ENCODE peak calls at places on chromosomes 13 and 19, in ten cellular contexts. One of them, this sample, is unnamed.
A peak's percentile ranks its signal among the peaks of the same experiment; 100 is the strongest.

GRCh38 chr19:33406521-33407139 is 33.1 kb downstream of the CEBPG start:
- DNase-seq in activated CD8-positive, alpha-beta memory T cell treated with anti-CD3 and anti-CD28 coated beads for 4 hours: peak; percentile 30
- DNase-seq in T-helper 17 cell: peak; percentile 71
- DNase-seq in NCI-H446 treated with DMSO at 0.1 percent for 48 hours: no peak
- DNase-seq in fibroblast of gingiva: peak; percentile 33
- DNase-seq in mucosa of descending colon: peak; percentile 69
- DNase-seq in T1000: peak; percentile 54
- DNase-seq in cortex of kidney: no peak
- DNase-seq in RPMI7951: peak; percentile 38
- DNase-seq in NCI-H460: peak; percentile 47
- DNase-seq in this sample: peak; percentile 76

GRCh38 chr19:14337510-14337909 is 43.7 kb upstream of the ADGRE5 start:
- DNase-seq in activated CD8-positive, alpha-beta memory T cell treated with anti-CD3 and anti-CD28 coated beads for 4 hours: no peak
- DNase-seq in T-helper 17 cell: peak; percentile 43
- DNase-seq in NCI-H446 treated with DMSO at 0.1 percent for 48 hours: no peak
- DNase-seq in fibroblast of gingiva: no peak
- DNase-seq in mucosa of descending colon: peak; percentile 66
- DNase-seq in T1000: no peak
- DNase-seq in cortex of kidney: no peak
- DNase-seq in RPMI7951: peak; percentile 34
- DNase-seq in NCI-H460: peak; percentile 66
- DNase-seq in this sample: no peak

GRCh38 chr19:13979224-13979623 is 26.9 kb downstream of the RFX1 start:
- DNase-seq in activated CD8-positive, alpha-beta memory T cell treated with anti-CD3 and anti-CD28 coated beads for 4 hours: no peak
- DNase-seq in T-helper 17 cell: no peak
- DNase-seq in NCI-H446 treated with DMSO at 0.1 percent for 48 hours: no peak
- DNase-seq in fibroblast of gingiva: no peak
- DNase-seq in mucosa of descending colon: no peak
- DNase-seq in T1000: no peak
- DNase-seq in cortex of kidney: no peak
- DNase-seq in RPMI7951: no peak
- DNase-seq in NCI-H460: no peak
- DNase-seq in this sample: no peak

GRCh38 chr13:46728777-46729176 is 68.2 kb downstream of the ESD start:
- DNase-seq in activated CD8-positive, alpha-beta memory T cell treated with anti-CD3 and anti-CD28 coated beads for 4 hours: no peak
- DNase-seq in T-helper 17 cell: no peak
- DNase-seq in NCI-H446 treated with DMSO at 0.1 percent for 48 hours: no peak
- DNase-seq in fibroblast of gingiva: no peak
- DNase-seq in mucosa of descending colon: no peak
- DNase-seq in T1000: no peak
- DNase-seq in cortex of kidney: no peak
- DNase-seq in RPMI7951: peak; percentile 48
- DNase-seq in NCI-H460: peak; percentile 4
- DNase-seq in this sample: no peak

GRCh38 chr19:5083547-5083965 is 114.6 kb downstream of the KDM4B start:
- DNase-seq in activated CD8-positive, alpha-beta memory T cell treated with anti-CD3 and anti-CD28 coated beads for 4 hours: no peak
- DNase-seq in T-helper 17 cell: no peak
- DNase-seq in NCI-H446 treated with DMSO at 0.1 percent for 48 hours: no peak
- DNase-seq in fibroblast of gingiva: no peak
- DNase-seq in mucosa of descending colon: no peak
- DNase-seq in T1000: no peak
- DNase-seq in cortex of kidney: no peak
- DNase-seq in RPMI7951: no peak
- DNase-seq in NCI-H460: no peak
- DNase-seq in this sample: no peak

GRCh38 chr13:84844473-84844872 is 954.7 kb downstream of the SLITRK6 start:
- DNase-seq in activated CD8-positive, alpha-beta memory T cell treated with anti-CD3 and anti-CD28 coated beads for 4 hours: no peak
- DNase-seq in T-helper 17 cell: no peak
- DNase-seq in NCI-H446 treated with DMSO at 0.1 percent for 48 hours: no peak
- DNase-seq in fibroblast of gingiva: no peak
- DNase-seq in mucosa of descending colon: no peak
- DNase-seq in T1000: no peak
- DNase-seq in cortex of kidney: no peak
- DNase-seq in RPMI7951: peak; percentile 3
- DNase-seq in NCI-H460: peak; percentile 42
- DNase-seq in this sample: no peak

GRCh38 chr19:52896431-52897148 is 845 bp downstream of the ZNF320 start:
- DNase-seq in activated CD8-positive, alpha-beta memory T cell treated with anti-CD3 and anti-CD28 coated beads for 4 hours: no peak
- DNase-seq in T-helper 17 cell: no peak
- DNase-seq in NCI-H446 treated with DMSO at 0.1 percent for 48 hours: no peak
- DNase-seq in fibroblast of gingiva: no peak
- DNase-seq in mucosa of descending colon: peak; percentile 73
- DNase-seq in T1000: no peak
- DNase-seq in cortex of kidney: no peak
- DNase-seq in RPMI7951: peak; percentile 28
- DNase-seq in NCI-H460: no peak
- DNase-seq in this sample: no peak

GRCh38 chr19:4010808-4011110 is 3.2 kb downstream of the PIAS4 start:
- DNase-seq in activated CD8-positive, alpha-beta memory T cell treated with anti-CD3 and anti-CD28 coated beads for 4 hours: no peak
- DNase-seq in T-helper 17 cell: no peak
- DNase-seq in NCI-H446 treated with DMSO at 0.1 percent for 48 hours: no peak
- DNase-seq in fibroblast of gingiva: no peak
- DNase-seq in mucosa of descending colon: no peak
- DNase-seq in T1000: no peak
- DNase-seq in cortex of kidney: no peak
- DNase-seq in RPMI7951: no peak
- DNase-seq in NCI-H460: no peak
- DNase-seq in this sample: no peak

GRCh38 chr19:17331254-17331558 is 3.4 kb downstream of the ANO8 start:
- DNase-seq in activated CD8-positive, alpha-beta memory T cell treated with anti-CD3 and anti-CD28 coated beads for 4 hours: no peak
- DNase-seq in T-helper 17 cell: no peak
- DNase-seq in NCI-H446 treated with DMSO at 0.1 percent for 48 hours: no peak
- DNase-seq in fibroblast of gingiva: no peak
- DNase-seq in mucosa of descending colon: peak; percentile 50
- DNase-seq in T1000: no peak
- DNase-seq in cortex of kidney: no peak
- DNase-seq in RPMI7951: no peak
- DNase-seq in NCI-H460: no peak
- DNase-seq in this sample: no peak

GRCh38 chr19:47093254-47093653 is 20.3 kb downstream of the ZC3H4 start:
- DNase-seq in activated CD8-positive, alpha-beta memory T cell treated with anti-CD3 and anti-CD28 coated beads for 4 hours: no peak
- DNase-seq in T-helper 17 cell: no peak
- DNase-seq in NCI-H446 treated with DMSO at 0.1 percent for 48 hours: no peak
- DNase-seq in fibroblast of gingiva: peak; percentile 76
- DNase-seq in mucosa of descending colon: no peak
- DNase-seq in T1000: no peak
- DNase-seq in cortex of kidney: no peak
- DNase-seq in RPMI7951: no peak
- DNase-seq in NCI-H460: no peak
- DNase-seq in this sample: no peak

GRCh38 chr19:54470276-54470887 is 2.7 kb downstream of the CDC42EP5 start:
- DNase-seq in activated CD8-positive, alpha-beta memory T cell treated with anti-CD3 and anti-CD28 coated beads for 4 hours: no peak
- DNase-seq in T-helper 17 cell: no peak
- DNase-seq in NCI-H446 treated with DMSO at 0.1 percent for 48 hours: no peak
- DNase-seq in fibroblast of gingiva: no peak
- DNase-seq in mucosa of descending colon: peak; percentile 19
- DNase-seq in T1000: no peak
- DNase-seq in cortex of kidney: no peak
- DNase-seq in RPMI7951: no peak
- DNase-seq in NCI-H460: no peak
- DNase-seq in this sample: no peak

GRCh38 chr19:28492201-28492600 is 720.8 kb downstream of the UQCRFS1 start:
- DNase-seq in activated CD8-positive, alpha-beta memory T cell treated with anti-CD3 and anti-CD28 coated beads for 4 hours: no peak
- DNase-seq in T-helper 17 cell: no peak
- DNase-seq in NCI-H446 treated with DMSO at 0.1 percent for 48 hours: no peak
- DNase-seq in fibroblast of gingiva: no peak
- DNase-seq in mucosa of descending colon: no peak
- DNase-seq in T1000: no peak
- DNase-seq in cortex of kidney: no peak
- DNase-seq in RPMI7951: no peak
- DNase-seq in NCI-H460: no peak
- DNase-seq in this sample: no peak

GRCh38 chr13:113890758-113891480 is 27.0 kb upstream of the GAS6 start:
- DNase-seq in activated CD8-positive, alpha-beta memory T cell treated with anti-CD3 and anti-CD28 coated beads for 4 hours: no peak
- DNase-seq in T-helper 17 cell: no peak
- DNase-seq in NCI-H446 treated with DMSO at 0.1 percent for 48 hours: no peak
- DNase-seq in fibroblast of gingiva: no peak
- DNase-seq in mucosa of descending colon: no peak
- DNase-seq in T1000: no peak
- DNase-seq in cortex of kidney: no peak
- DNase-seq in RPMI7951: no peak
- DNase-seq in NCI-H460: no peak
- DNase-seq in this sample: no peak

GRCh38 chr19:13092608-13093260 is 9.9 kb downstream of the LYL1 start:
- DNase-seq in activated CD8-positive, alpha-beta memory T cell treated with anti-CD3 and anti-CD28 coated beads for 4 hours: no peak
- DNase-seq in T-helper 17 cell: no peak
- DNase-seq in NCI-H446 treated with DMSO at 0.1 percent for 48 hours: no peak
- DNase-seq in fibroblast of gingiva: peak; percentile 55
- DNase-seq in mucosa of descending colon: no peak
- DNase-seq in T1000: no peak
- DNase-seq in cortex of kidney: no peak
- DNase-seq in RPMI7951: peak; percentile 38
- DNase-seq in NCI-H460: no peak
- DNase-seq in this sample: no peak

GRCh38 chr13:42486711-42487198 is 87.2 kb upstream of the TNFSF11 start:
- DNase-seq in activated CD8-positive, alpha-beta memory T cell treated with anti-CD3 and anti-CD28 coated beads for 4 hours: no peak
- DNase-seq in T-helper 17 cell: no peak
- DNase-seq in NCI-H446 treated with DMSO at 0.1 percent for 48 hours: no peak
- DNase-seq in fibroblast of gingiva: peak; percentile 43
- DNase-seq in mucosa of descending colon: no peak
- DNase-seq in T1000: no peak
- DNase-seq in cortex of kidney: no peak
- DNase-seq in RPMI7951: peak; percentile 67
- DNase-seq in NCI-H460: no peak
- DNase-seq in this sample: no peak

GRCh38 chr13:93561553-93561952 is 334.9 kb downstream of the GPC6 start:
- DNase-seq in activated CD8-positive, alpha-beta memory T cell treated with anti-CD3 and anti-CD28 coated beads for 4 hours: no peak
- DNase-seq in T-helper 17 cell: no peak
- DNase-seq in NCI-H446 treated with DMSO at 0.1 percent for 48 hours: no peak
- DNase-seq in fibroblast of gingiva: no peak
- DNase-seq in mucosa of descending colon: no peak
- DNase-seq in T1000: no peak
- DNase-seq in cortex of kidney: no peak
- DNase-seq in RPMI7951: no peak
- DNase-seq in NCI-H460: no peak
- DNase-seq in this sample: no peak

GRCh38 chr13:114328034-114328433 is 13.7 kb downstream of the CHAMP1 start:
- DNase-seq in activated CD8-positive, alpha-beta memory T cell treated with anti-CD3 and anti-CD28 coated beads for 4 hours: no peak
- DNase-seq in T-helper 17 cell: no peak
- DNase-seq in NCI-H446 treated with DMSO at 0.1 percent for 48 hours: no peak
- DNase-seq in fibroblast of gingiva: no peak
- DNase-seq in mucosa of descending colon: no peak
- DNase-seq in T1000: no peak
- DNase-seq in cortex of kidney: no peak
- DNase-seq in RPMI7951: no peak
- DNase-seq in NCI-H460: no peak
- DNase-seq in this sample: no peak

GRCh38 chr19:1302534-1303239 is 17.0 kb downstream of the EFNA2 start:
- DNase-seq in activated CD8-positive, alpha-beta memory T cell treated with anti-CD3 and anti-CD28 coated beads for 4 hours: no peak
- DNase-seq in T-helper 17 cell: no peak
- DNase-seq in NCI-H446 treated with DMSO at 0.1 percent for 48 hours: no peak
- DNase-seq in fibroblast of gingiva: no peak
- DNase-seq in mucosa of descending colon: no peak
- DNase-seq in T1000: no peak
- DNase-seq in cortex of kidney: no peak
- DNase-seq in RPMI7951: no peak
- DNase-seq in NCI-H460: no peak
- DNase-seq in this sample: no peak

GRCh38 chr13:25375727-25376358 is 4.1 kb downstream of the ATP8A2 start:
- DNase-seq in activated CD8-positive, alpha-beta memory T cell treated with anti-CD3 and anti-CD28 coated beads for 4 hours: no peak
- DNase-seq in T-helper 17 cell: peak; percentile 14
- DNase-seq in NCI-H446 treated with DMSO at 0.1 percent for 48 hours: no peak
- DNase-seq in fibroblast of gingiva: peak; percentile 21
- DNase-seq in mucosa of descending colon: no peak
- DNase-seq in T1000: no peak
- DNase-seq in cortex of kidney: no peak
- DNase-seq in RPMI7951: peak; percentile 29
- DNase-seq in NCI-H460: peak; percentile 45
- DNase-seq in this sample: no peak

GRCh38 chr13:59750860-59751259 is 412.9 kb downstream of the DIAPH3 start:
- DNase-seq in activated CD8-positive, alpha-beta memory T cell treated with anti-CD3 and anti-CD28 coated beads for 4 hours: no peak
- DNase-seq in T-helper 17 cell: no peak
- DNase-seq in NCI-H446 treated with DMSO at 0.1 percent for 48 hours: peak; percentile 26
- DNase-seq in fibroblast of gingiva: peak; percentile 89
- DNase-seq in mucosa of descending colon: no peak
- DNase-seq in T1000: no peak
- DNase-seq in cortex of kidney: no peak
- DNase-seq in RPMI7951: peak; percentile 46
- DNase-seq in NCI-H460: no peak
- DNase-seq in this sample: no peak

GRCh38 chr13:19680751-19681150 is 47.3 kb downstream of the MPHOSPH8 start:
- DNase-seq in activated CD8-positive, alpha-beta memory T cell treated with anti-CD3 and anti-CD28 coated beads for 4 hours: no peak
- DNase-seq in T-helper 17 cell: no peak
- DNase-seq in NCI-H446 treated with DMSO at 0.1 percent for 48 hours: no peak
- DNase-seq in fibroblast of gingiva: no peak
- DNase-seq in mucosa of descending colon: no peak
- DNase-seq in T1000: no peak
- DNase-seq in cortex of kidney: no peak
- DNase-seq in RPMI7951: no peak
- DNase-seq in NCI-H460: no peak
- DNase-seq in this sample: no peak

GRCh38 chr19:48390188-48391099 is 907 bp downstream of the KDELR1 start:
- DNase-seq in activated CD8-positive, alpha-beta memory T cell treated with anti-CD3 and anti-CD28 coated beads for 4 hours: no peak
- DNase-seq in T-helper 17 cell: peak; percentile 58
- DNase-seq in NCI-H446 treated with DMSO at 0.1 percent for 48 hours: no peak
- DNase-seq in fibroblast of gingiva: peak; percentile 59
- DNase-seq in mucosa of descending colon: peak; percentile 83
- DNase-seq in T1000: peak; percentile 44
- DNase-seq in cortex of kidney: no peak
- DNase-seq in RPMI7951: peak; percentile 61
- DNase-seq in NCI-H460: no peak
- DNase-seq in this sample: peak; percentile 69

GRCh38 chr13:44026194-44026593 is 146.5 kb downstream of the LACC1 start:
- DNase-seq in activated CD8-positive, alpha-beta memory T cell treated with anti-CD3 and anti-CD28 coated beads for 4 hours: no peak
- DNase-seq in T-helper 17 cell: no peak
- DNase-seq in NCI-H446 treated with DMSO at 0.1 percent for 48 hours: no peak
- DNase-seq in fibroblast of gingiva: no peak
- DNase-seq in mucosa of descending colon: no peak
- DNase-seq in T1000: no peak
- DNase-seq in cortex of kidney: no peak
- DNase-seq in RPMI7951: no peak
- DNase-seq in NCI-H460: no peak
- DNase-seq in this sample: no peak

GRCh38 chr13:83845121-83845520 is 37.2 kb downstream of the SLITRK1 start:
- DNase-seq in activated CD8-positive, alpha-beta memory T cell treated with anti-CD3 and anti-CD28 coated beads for 4 hours: no peak
- DNase-seq in T-helper 17 cell: no peak
- DNase-seq in NCI-H446 treated with DMSO at 0.1 percent for 48 hours: no peak
- DNase-seq in fibroblast of gingiva: no peak
- DNase-seq in mucosa of descending colon: no peak
- DNase-seq in T1000: no peak
- DNase-seq in cortex of kidney: no peak
- DNase-seq in RPMI7951: no peak
- DNase-seq in NCI-H460: no peak
- DNase-seq in this sample: no peak

GRCh38 chr13:110001622-110002275 is 215.4 kb upstream of the IRS2 start:
- DNase-seq in activated CD8-positive, alpha-beta memory T cell treated with anti-CD3 and anti-CD28 coated beads for 4 hours: no peak
- DNase-seq in T-helper 17 cell: no peak
- DNase-seq in NCI-H446 treated with DMSO at 0.1 percent for 48 hours: no peak
- DNase-seq in fibroblast of gingiva: peak; percentile 47
- DNase-seq in mucosa of descending colon: no peak
- DNase-seq in T1000: peak; percentile 58
- DNase-seq in cortex of kidney: no peak
- DNase-seq in RPMI7951: peak; percentile 50
- DNase-seq in NCI-H460: no peak
- DNase-seq in this sample: no peak

GRCh38 chr19:47109541-47110375 is 3.8 kb downstream of the ZC3H4 start:
- DNase-seq in activated CD8-positive, alpha-beta memory T cell treated with anti-CD3 and anti-CD28 coated beads for 4 hours: peak; percentile 24
- DNase-seq in T-helper 17 cell: no peak
- DNase-seq in NCI-H446 treated with DMSO at 0.1 percent for 48 hours: peak; percentile 12
- DNase-seq in fibroblast of gingiva: peak; percentile 66
- DNase-seq in mucosa of descending colon: no peak
- DNase-seq in T1000: no peak
- DNase-seq in cortex of kidney: no peak
- DNase-seq in RPMI7951: peak; percentile 42
- DNase-seq in NCI-H460: peak; percentile 83
- DNase-seq in this sample: no peak

GRCh38 chr19:30545752-30546151 is 173.6 kb downstream of the ZNF536 start:
- DNase-seq in activated CD8-positive, alpha-beta memory T cell treated with anti-CD3 and anti-CD28 coated beads for 4 hours: no peak
- DNase-seq in T-helper 17 cell: no peak
- DNase-seq in NCI-H446 treated with DMSO at 0.1 percent for 48 hours: no peak
- DNase-seq in fibroblast of gingiva: no peak
- DNase-seq in mucosa of descending colon: no peak
- DNase-seq in T1000: no peak
- DNase-seq in cortex of kidney: no peak
- DNase-seq in RPMI7951: no peak
- DNase-seq in NCI-H460: no peak
- DNase-seq in this sample: no peak

GRCh38 chr19:8337728-8338127 is 5.3 kb downstream of the KANK3 start:
- DNase-seq in activated CD8-positive, alpha-beta memory T cell treated with anti-CD3 and anti-CD28 coated beads for 4 hours: no peak
- DNase-seq in T-helper 17 cell: no peak
- DNase-seq in NCI-H446 treated with DMSO at 0.1 percent for 48 hours: no peak
- DNase-seq in fibroblast of gingiva: no peak
- DNase-seq in mucosa of descending colon: peak; percentile 54
- DNase-seq in T1000: no peak
- DNase-seq in cortex of kidney: no peak
- DNase-seq in RPMI7951: no peak
- DNase-seq in NCI-H460: no peak
- DNase-seq in this sample: no peak

This sample was measured in CD4-positive, alpha-beta T cell.